ENCODE peak calls at places on chromosomes 5 and 9, in ten cellular contexts. Z, T, R, Q, B, W, V, O, X and P are unnamed samples.
A peak's percentile ranks its signal among the peaks of the same experiment; 100 is the strongest.

GRCh38 chr5:181170996-181171395 is 23.6 kb downstream of the OR2V2 start:
- DNase-seq in Q (no peak), W (no peak), X (no peak), V (no peak), B (no peak), Z (no peak), R (peak; percentile 58), T (no peak), O (no peak), P (no peak)

GRCh38 chr9:124381073-124381945 is 33.9 kb downstream of the PSMB7 start:
- DNase-seq in O (no peak), X (no peak), T (no peak), B (no peak), W (no peak), V (no peak), R (no peak), Q (no peak), Z (no peak), P (no peak)

GRCh38 chr9:95764490-95764889 is 111.0 kb upstream of the ERCC6L2 start:
- DNase-seq in Q (no peak), T (no peak), V (no peak), Z (no peak), X (no peak), W (no peak), B (no peak), O (no peak), R (no peak), P (no peak)

GRCh38 chr5:16937023-16937379 is 913 bp upstream of the MYO10 start:
- DNase-seq in T (no peak), B (no peak), R (no peak), V (no peak), X (no peak), W (no peak), Z (no peak), O (no peak), Q (peak; percentile 74), P (no peak)

GRCh38 chr5:157540707-157541451 is 34.7 kb downstream of the ADAM19 start:
- DNase-seq in W (peak; percentile 87), T (no peak), X (peak; percentile 73), V (no peak), O (peak; percentile 77), B (peak; percentile 60), R (no peak), Z (no peak), Q (no peak), P (no peak)

GRCh38 chr5:145543968-145544367 is 291.2 kb downstream of the PRELID2 start:
- DNase-seq in X (no peak), Q (no peak), W (no peak), B (no peak), T (no peak), O (no peak), Z (no peak), R (no peak), V (no peak), P (no peak)

GRCh38 chr9:94975480-94976452 is 249.3 kb downstream of the AOPEP start:
- DNase-seq in R (no peak), Q (no peak), W (no peak), B (no peak), T (no peak), O (no peak), V (no peak), X (no peak), Z (no peak), P (no peak)

GRCh38 chr5:84383816-84384603 is 670 bp downstream of the EDIL3 start:
- DNase-seq in W (peak; percentile 67), V (peak; percentile 50), B (no peak), Z (peak; percentile 35), R (no peak), T (peak; percentile 76), X (peak; percentile 28), Q (no peak), O (peak; percentile 6), P (peak; percentile 49)

GRCh38 chr9:79763861-79764260 is 192.1 kb downstream of the TLE4 start:
- DNase-seq in Q (no peak), O (no peak), W (peak; percentile 13), Z (no peak), B (no peak), X (no peak), R (no peak), T (no peak), V (peak; percentile 39), P (no peak)

GRCh38 chr9:75299324-75299723 is 211.0 kb downstream of the OSTF1 start:
- DNase-seq in T (no peak), B (no peak), O (no peak), X (no peak), Z (no peak), R (no peak), V (no peak), W (no peak), Q (no peak), P (no peak)
- TF ChIP-seq CTCF in T (no peak), B (no peak), O (no peak), X (no peak), Z (no peak), R (no peak), V (no peak), W (no peak), Q (no peak), P (no peak)

GRCh38 chr9:38257626-38258215 is 134.8 kb upstream of the ALDH1B1 start:
- DNase-seq in Q (no peak), W (no peak), X (no peak), T (no peak), O (no peak), B (no peak), V (no peak), R (no peak), Z (no peak), P (no peak)

GRCh38 chr9:38259519-38260218 is 132.8 kb upstream of the ALDH1B1 start:
- DNase-seq in O (no peak), X (no peak), Z (no peak), W (no peak), Q (no peak), B (no peak), T (no peak), V (no peak), R (no peak), P (no peak)

GRCh38 chr9:38263534-38263933 is 129.0 kb upstream of the ALDH1B1 start:
- DNase-seq in R (peak; percentile 16), Z (no peak), X (no peak), W (peak; percentile 57), O (no peak), Q (no peak), B (no peak), V (no peak), T (no peak), P (no peak)
- TF ChIP-seq CTCF in R (peak; percentile 28), Z (peak; percentile 59), X (no peak), W (peak; percentile 33), O (peak; percentile 12), Q (no peak), B (no peak), V (peak; percentile 55), T (no peak), P (peak; percentile 52)

GRCh38 chr5:141649972-141650371 is 1.2 kb downstream of the FCHSD1 start:
- DNase-seq in X (no peak), O (no peak), V (no peak), Q (no peak), T (no peak), W (no peak), R (no peak), B (no peak), Z (no peak), P (no peak)

GRCh38 chr5:141651728-141652105 is 499 bp upstream of the FCHSD1 start:
- DNase-seq in Z (no peak), O (no peak), T (no peak), Q (no peak), B (no peak), W (no peak), R (no peak), V (no peak), X (no peak), P (no peak)

GRCh38 chr5:141654298-141654697 is 3.1 kb upstream of the FCHSD1 start:
- DNase-seq in X (no peak), T (no peak), Q (no peak), R (no peak), O (no peak), W (peak; percentile 43), V (no peak), B (no peak), Z (no peak), P (no peak)

GRCh38 chr5:141649056-141649688 is 2.0 kb downstream of the FCHSD1 start:
- DNase-seq in W (no peak), T (no peak), Z (no peak), R (no peak), O (no peak), X (no peak), Q (no peak), B (no peak), V (no peak), P (no peak)

DNA sequence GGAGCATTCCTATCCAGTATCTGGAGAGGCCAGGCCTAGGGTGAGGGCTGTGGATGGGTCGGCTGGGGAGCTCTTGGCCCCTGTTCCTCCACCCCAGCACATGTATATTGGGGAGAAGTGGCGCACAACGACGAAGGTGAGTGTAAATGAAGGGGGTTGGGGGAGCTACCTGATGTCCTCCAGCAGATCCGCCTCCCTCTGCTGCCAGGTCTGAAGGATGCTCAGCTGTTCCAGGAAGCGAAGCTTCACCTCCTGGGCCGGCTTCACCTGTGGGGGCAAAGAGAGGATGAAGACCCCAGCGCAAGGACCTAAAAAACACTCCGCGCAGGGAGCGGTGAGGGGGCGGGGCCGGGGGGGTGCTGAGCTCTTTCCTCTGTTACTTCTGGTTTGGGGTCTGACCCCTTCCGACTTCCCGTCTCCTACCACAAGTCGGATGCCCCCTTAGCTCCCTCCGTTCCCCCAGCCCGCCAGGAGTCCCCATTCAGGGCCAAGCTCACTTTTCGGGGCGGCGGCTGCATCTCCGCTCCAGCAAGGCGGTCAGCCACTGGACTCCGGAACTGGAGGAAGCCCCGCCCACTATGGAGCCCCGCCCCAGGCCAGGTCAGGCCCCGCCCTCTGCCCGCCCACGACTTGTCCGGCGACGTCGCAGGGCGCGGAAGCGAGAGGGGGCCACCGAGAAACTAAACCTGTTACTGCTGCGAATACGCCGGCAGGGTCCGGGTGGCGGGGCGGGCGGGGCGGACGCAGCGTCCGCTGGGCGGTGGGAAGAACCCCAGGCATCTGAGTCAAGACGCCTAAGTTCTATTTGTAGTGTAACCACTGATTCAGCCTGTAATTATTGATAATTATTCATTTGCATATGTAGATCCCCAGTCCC is at the start of gene FCHSD1:
- DNase-seq in T (peak; percentile 94), V (peak; percentile 89), B (peak; percentile 94), Z (peak; percentile 84), R (peak; percentile 31), X (peak; percentile 89), O (peak; percentile 99), Q (peak; percentile 93), W (peak; percentile 79), P (no peak)
- TF ChIP-seq CTCF in T (no peak), V (no peak), B (no peak), Z (no peak), R (no peak), X (no peak), O (no peak), Q (no peak), W (no peak), P (peak; percentile 12)

DNA sequence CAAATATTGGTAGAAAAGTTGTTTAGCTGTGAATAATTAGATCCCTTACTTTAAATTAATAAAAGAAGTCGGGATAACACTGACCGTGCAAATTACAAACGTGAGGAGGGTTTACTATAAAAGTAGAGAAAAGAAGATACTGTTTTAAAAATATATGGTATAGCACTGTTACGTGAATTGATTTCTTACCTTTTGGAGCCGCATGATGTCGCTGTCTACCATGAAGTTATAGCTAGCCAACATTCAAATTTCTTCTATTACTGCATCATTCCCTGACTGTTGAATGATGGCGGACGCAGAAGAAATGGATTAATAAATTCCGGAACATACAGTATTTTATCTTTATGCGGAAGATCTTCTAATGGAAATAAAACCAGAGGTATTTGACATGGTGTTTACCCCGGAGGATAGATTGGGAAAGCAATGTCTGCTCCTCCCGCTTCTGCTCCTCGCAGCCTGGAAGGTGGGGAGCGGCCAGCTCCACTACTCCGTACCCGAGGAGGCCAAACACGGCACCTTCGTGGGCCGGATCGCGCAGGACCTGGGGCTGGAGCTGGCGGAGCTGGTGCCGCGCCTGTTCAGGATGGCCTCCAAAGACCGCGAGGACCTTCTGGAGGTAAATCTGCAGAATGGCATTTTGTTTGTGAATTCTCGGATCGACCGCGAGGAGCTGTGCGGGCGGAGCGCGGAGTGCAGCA is at the start of gene PCDHA6:
- DNase-seq in Z (no peak), Q (no peak), X (no peak), O (no peak), V (peak; percentile 47), R (no peak), T (no peak), W (peak; percentile 7), B (no peak), P (no peak)
- TF ChIP-seq CTCF in Z (peak; percentile 69), Q (no peak), X (no peak), O (no peak), V (no peak), R (no peak), T (no peak), W (no peak), B (no peak), P (peak; percentile 38)